ENCODE peak calls at places on chromosome 14, in seven cellular contexts. Q is T-helper 9 cell; Z is midbrain; Y is PC-3; R is Right ventricle myocardium superior; W is stimulated activated naive CD8-positive, alpha-beta T cell treated with anti-CD3 and anti-CD28 coated beads, Interleukin-15, amount 100 ng/mL, for 72 hours; C is activated T-helper 1 cell treated with Interleukin-2 at 50 U/mL for 16 hours. A is an unnamed sample.

GRCh38 chr14:72480465-72481243 is 413.2 kb downstream of the DPF3 start:
- DNase-seq in Z (no peak), Y (no peak), R (no peak), Q (no peak), C (no peak), W (no peak), A (no peak)

GRCh38 chr14:65238456-65238855 is 136.1 kb upstream of the MAX start:
- DNase-seq in Y (peak), C (no peak), W (no peak), R (no peak), Z (no peak), Q (no peak), A (no peak)

GRCh38 chr14:65517635-65518542 is 105.4 kb downstream of the FUT8 start:
- DNase-seq in C (no peak), R (no peak), Z (no peak), W (no peak), Q (no peak), Y (no peak), A (no peak)

GRCh38 chr14:100282766-100283419 is 23.4 kb downstream of the SLC25A29 start:
- DNase-seq in C (no peak), W (no peak), R (no peak), Y (no peak), Z (no peak), Q (no peak), A (no peak)

GRCh38 chr14:55084648-55085441 is 33.4 kb downstream of the MAPK1IP1L start:
- DNase-seq in Z (no peak), Q (no peak), Y (no peak), R (no peak), C (no peak), W (no peak), A (no peak)

GRCh38 chr14:100775351-100775830 is 48.7 kb downstream of the DLK1 start:
- DNase-seq in Z (no peak), Q (no peak), Y (no peak), C (no peak), W (no peak), R (no peak), A (no peak)

GRCh38 chr14:86654558-86655184 is 1124.7 kb downstream of the FLRT2 start:
- DNase-seq in Y (peak), Z (no peak), R (peak), C (no peak), Q (peak), W (peak), A (no peak)

GRCh38 chr14:69013943-69014782 is 35.1 kb upstream of the ACTN1 start:
- DNase-seq in Q (no peak), Z (no peak), C (no peak), R (peak), Y (peak), W (no peak), A (no peak)

GRCh38 chr14:84493779-84494178 is 1036.2 kb upstream of the FLRT2 start:
- DNase-seq in C (no peak), Y (no peak), Z (no peak), R (no peak), Q (no peak), W (no peak), A (no peak)

A was measured in T-helper 17 cell.